ENCODE peak calls at places on chromosomes 7 and 10, in nine cellular contexts. S is HuH-7.5; K is stimulated activated CD8-positive, alpha-beta memory T cell treated with anti-CD3 and anti-CD28 coated beads, Interleukin-7, amount 100 ng/mL, for 48 hours; P is SW480; F is endothelial cell; V is COLO829; E is activated T-cell treated with anti-CD3 and anti-CD28 coated beads, Interleukin-2, amount 50 U/mL, for 1 hour; L is fibroblast of mammary gland; A is HCT116. N is an unnamed sample.
A peak's percentile ranks its signal among the peaks of the same experiment; 100 is the strongest.

GRCh38 chr10:78231930-78232329 is 198.3 kb downstream of the RPS24 start:
- DNase-seq in V (no peak), F (no peak), E (no peak), K (no peak), L (peak; percentile 43), S (no peak), P (no peak), A (no peak), N (no peak)

GRCh38 chr7:73770860-73771665 is 993 bp upstream of the CLDN3 start:
- DNase-seq in A (no peak), E (no peak), S (no peak), F (no peak), P (no peak), V (no peak), L (no peak), K (no peak), N (no peak)

GRCh38 chr7:92404170-92404614 is 43.1 kb upstream of the GATAD1 start:
- DNase-seq in V (no peak), E (no peak), L (no peak), S (no peak), A (no peak), F (no peak), K (peak; percentile 46), P (no peak), N (no peak)

GRCh38 chr7:13144622-13145021 is 457.2 kb downstream of the ARL4A start:
- DNase-seq in K (no peak), L (peak; percentile 33), V (no peak), E (no peak), A (no peak), F (no peak), P (no peak), S (no peak), N (no peak)

GRCh38 chr10:35668865-35669650 is 27.0 kb upstream of the FZD8 start:
- DNase-seq in P (no peak), E (no peak), A (no peak), S (no peak), L (no peak), F (no peak), K (no peak), V (no peak), N (no peak)

GRCh38 chr10:117431160-117431559 is 55.9 kb upstream of the PDZD8 start:
- DNase-seq in A (peak; percentile 28), S (no peak), F (no peak), K (no peak), E (no peak), V (peak; percentile 12), P (peak; percentile 46), L (peak; percentile 76), N (no peak)

GRCh38 chr10:91924212-91925021 is 847 bp downstream of the BTAF1 start:
- DNase-seq in A (no peak), K (no peak), V (no peak), E (no peak), S (peak; percentile 34), L (peak; percentile 18), P (no peak), F (no peak), N (no peak)

GRCh38 chr10:100827819-100828743 is 82.7 kb downstream of the PAX2 start:
- DNase-seq in S (peak; percentile 85), K (no peak), P (peak; percentile 48), A (no peak), E (peak; percentile 43), L (no peak), F (peak; percentile 60), V (peak; percentile 4), N (peak; percentile 67)

GRCh38 chr10:29631049-29631339 is 3.8 kb downstream of the SVIL start:
- DNase-seq in V (no peak), A (no peak), F (no peak), P (no peak), E (no peak), L (no peak), S (no peak), K (no peak), N (no peak)

GRCh38 chr7:54339074-54339473 is 203.1 kb upstream of the VSTM2A start:
- DNase-seq in E (no peak), P (no peak), F (no peak), K (no peak), A (no peak), L (peak; percentile 92), V (no peak), S (no peak), N (peak; percentile 76)

GRCh38 chr10:25436431-25436830 is 261.6 kb downstream of the GPR158 start:
- DNase-seq in E (no peak), P (no peak), S (no peak), L (no peak), K (no peak), V (no peak), F (no peak), A (no peak), N (no peak)

GRCh38 chr10:103687172-103687571 is 168.2 kb downstream of the SH3PXD2A start:
- DNase-seq in L (no peak), A (no peak), K (no peak), S (no peak), V (no peak), F (no peak), E (no peak), P (no peak), N (no peak)

GRCh38 chr7:141512597-141512996 is 38.6 kb upstream of the AGK start:
- DNase-seq in L (no peak), V (no peak), P (no peak), S (no peak), E (no peak), K (no peak), A (no peak), F (no peak), N (no peak)

GRCh38 chr10:132565516-132566209 is 28.1 kb downstream of the INPP5A start:
- DNase-seq in A (no peak), S (no peak), E (no peak), P (no peak), K (no peak), F (no peak), V (no peak), L (no peak), N (no peak)

GRCh38 chr10:10500941-10501340 is 516.7 kb upstream of the CELF2 start:
- DNase-seq in P (no peak), L (peak; percentile 86), F (no peak), A (no peak), S (no peak), E (no peak), K (no peak), V (no peak), N (no peak)

GRCh38 chr7:1947586-1948217 is 277.6 kb downstream of the ELFN1 start:
- DNase-seq in A (no peak), F (no peak), V (no peak), E (no peak), K (no peak), P (no peak), L (no peak), S (no peak), N (peak; percentile 3)

GRCh38 chr7:45082831-45083331 is 5.9 kb downstream of the NACAD start:
- DNase-seq in V (no peak), K (no peak), P (no peak), E (peak; percentile 17), F (no peak), L (no peak), S (no peak), A (no peak), N (no peak)

GRCh38 chr10:19702215-19702614 is 114.0 kb upstream of the PLXDC2 start:
- DNase-seq in L (peak; percentile 45), V (no peak), A (no peak), F (no peak), P (peak; percentile 46), S (no peak), E (no peak), K (no peak), N (no peak)

GRCh38 chr10:42883993-42884983 is 101.7 kb downstream of the BMS1 start:
- DNase-seq in A (no peak), V (no peak), K (no peak), P (no peak), E (no peak), S (no peak), L (no peak), F (no peak), N (no peak)

GRCh38 chr7:142454862-142455261 is 197.0 kb upstream of the PRSS58 start:
- DNase-seq in L (no peak), F (no peak), K (no peak), E (no peak), S (no peak), A (no peak), P (no peak), V (no peak), N (no peak)

GRCh38 chr10:22346087-22346661 is 878 bp downstream of the SPAG6 start:
- DNase-seq in K (no peak), L (no peak), V (no peak), A (no peak), F (no peak), P (no peak), E (no peak), S (no peak), N (no peak)

GRCh38 chr7:95693551-95694333 is 78.6 kb upstream of the DYNC1I1 start:
- DNase-seq in P (peak; percentile 91), F (no peak), V (no peak), E (no peak), K (no peak), S (no peak), L (peak; percentile 63), A (peak; percentile 19), N (no peak)

GRCh38 chr7:158000160-158000559 is 587.5 kb downstream of the PTPRN2 start:
- DNase-seq in V (no peak), P (peak; percentile 64), K (no peak), F (no peak), A (peak; percentile 28), E (no peak), L (no peak), S (no peak), N (no peak)

GRCh38 chr7:150903627-150904026 is 51.3 kb downstream of the AOC1 start:
- DNase-seq in F (no peak), A (no peak), E (no peak), S (no peak), K (no peak), L (peak; percentile 40), P (no peak), V (peak; percentile 88), N (no peak)

GRCh38 chr10:131096031-131096430 is 215.5 kb downstream of the TCERG1L start:
- DNase-seq in K (no peak), V (no peak), P (no peak), F (no peak), A (no peak), S (no peak), E (no peak), L (no peak), N (no peak)

GRCh38 chr10:115720121-115720520 is 552.9 kb downstream of the GFRA1 start:
- DNase-seq in F (no peak), V (no peak), A (no peak), K (no peak), S (no peak), E (no peak), L (no peak), P (no peak), N (no peak)

GRCh38 chr10:100709146-100709545 is 36.2 kb upstream of the PAX2 start:
- DNase-seq in K (no peak), L (no peak), V (no peak), E (no peak), F (no peak), P (no peak), S (no peak), A (no peak), N (no peak)

GRCh38 chr7:17275749-17276671 is 22.4 kb upstream of the AHR start:
- DNase-seq in V (no peak), F (no peak), A (no peak), L (peak; percentile 93), P (no peak), S (peak; percentile 15), E (no peak), K (no peak), N (no peak)

GRCh38 chr7:134630890-134631289 is 15.8 kb upstream of the BPGM start:
- DNase-seq in P (no peak), F (no peak), A (no peak), L (no peak), E (no peak), K (no peak), V (no peak), S (no peak), N (no peak)

GRCh38 chr10:84798333-84798732 is 469.9 kb downstream of the CCSER2 start:
- DNase-seq in L (no peak), K (no peak), S (no peak), P (no peak), V (no peak), F (no peak), A (no peak), E (no peak), N (no peak)

GRCh38 chr10:47339759-47340612 is 8.2 kb upstream of the RBP3 start:
- DNase-seq in V (no peak), F (no peak), K (no peak), P (no peak), A (no peak), S (no peak), L (no peak), E (no peak), N (no peak)